ENCODE peak calls at places on chromosomes 7 and 10, in nine cellular contexts. R is AG09309, S is tibial nerve, B is esophagus squamous epithelium, P is psoas muscle, C is fibroblast of pulmonary artery, D is fibroblast of lung, U is colonic mucosa, O is H1. Z is an unnamed sample.

GRCh38 chr10:3195286-3195685 is 22.7 kb upstream of the PITRM1 start:
- DNase-seq in R (no peak), S (no peak), B (no peak), P (no peak), C (no peak), D (no peak), U (no peak), O (no peak), Z (no peak)

GRCh38 chr7:96596120-96596826 is 113.4 kb downstream of the SEM1 start:
- DNase-seq in R (no peak), S (no peak), B (no peak), P (no peak), C (peak), D (peak), U (no peak), O (no peak), Z (no peak)

GRCh38 chr10:128009768-128010167 is 102.9 kb downstream of the PTPRE start:
- DNase-seq in R (no peak), S (no peak), B (no peak), P (no peak), C (no peak), D (peak), U (no peak), O (no peak), Z (no peak)

GRCh38 chr7:145692237-145692950 is 424.2 kb upstream of the CNTNAP2 start:
- DNase-seq in R (no peak), S (no peak), B (no peak), P (no peak), C (peak), D (no peak), U (peak), O (no peak), Z (no peak)

GRCh38 chr7:127114739-127115265 is 137.9 kb downstream of the GRM8 start:
- DNase-seq in R (no peak), S (no peak), B (no peak), P (no peak), C (no peak), D (no peak), U (no peak), O (no peak), Z (no peak)

GRCh38 chr7:105854516-105854915 is 21.9 kb downstream of the ATXN7L1 start:
- DNase-seq in R (no peak), S (no peak), B (no peak), P (no peak), C (peak), D (no peak), U (no peak), O (no peak), Z (no peak)

GRCh38 chr7:1344981-1345701 is 112.5 kb downstream of the UNCX start:
- DNase-seq in R (no peak), S (no peak), B (no peak), P (peak), C (no peak), D (no peak), U (no peak), O (no peak), Z (no peak)

GRCh38 chr7:150737265-150738055 is at the start of gene GIMAP5:
- DNase-seq in R (no peak), S (no peak), B (no peak), P (peak), C (no peak), D (no peak), U (no peak), O (no peak), Z (no peak)

GRCh38 chr7:129264534-129264933 is 39.7 kb downstream of the AHCYL2 start:
- DNase-seq in R (no peak), S (no peak), B (no peak), P (no peak), C (no peak), D (no peak), U (no peak), O (no peak), Z (no peak)

GRCh38 chr7:157480651-157481050 is 143.8 kb downstream of the DNAJB6 start:
- DNase-seq in R (no peak), S (no peak), B (no peak), P (no peak), C (no peak), D (no peak), U (no peak), O (peak), Z (no peak)

GRCh38 chr7:113013761-113014449 is 72.7 kb downstream of the GPR85 start:
- DNase-seq in R (no peak), S (no peak), B (no peak), P (no peak), C (no peak), D (peak), U (no peak), O (no peak), Z (no peak)

GRCh38 chr10:78281627-78282026 is 248.0 kb downstream of the RPS24 start:
- DNase-seq in R (no peak), S (no peak), B (no peak), P (no peak), C (no peak), D (no peak), U (no peak), O (no peak), Z (no peak)

GRCh38 chr10:91745086-91745831 is 53.0 kb upstream of the TNKS2 start:
- DNase-seq in R (no peak), S (no peak), B (no peak), P (no peak), C (peak), D (peak), U (no peak), O (peak), Z (no peak)
- H3K4me3 ChIP-seq in R (no peak), S (no peak), B (no peak), P (no peak), C (no peak), D (no peak), U (no peak), O (peak), Z (no peak)

GRCh38 chr10:17427201-17427600 is 27.2 kb downstream of the ST8SIA6 start:
- DNase-seq in R (no peak), S (no peak), B (no peak), P (no peak), C (no peak), D (no peak), U (no peak), O (peak), Z (no peak)
- H3K4me3 ChIP-seq in R (no peak), S (no peak), B (no peak), P (no peak), C (no peak), D (no peak), U (no peak), O (no peak), Z (no peak)

GRCh38 chr10:28679941-28680752 is 2.8 kb downstream of the BAMBI start:
- DNase-seq in R (peak), S (no peak), B (no peak), P (no peak), C (peak), D (no peak), U (peak), O (no peak), Z (no peak)
- H3K4me3 ChIP-seq in R (peak), S (peak), B (no peak), P (peak), C (peak), D (peak), U (no peak), O (peak), Z (no peak)

GRCh38 chr10:5096108-5096507 is 1.9 kb downstream of the AKR1C3 start:
- DNase-seq in R (no peak), S (no peak), B (no peak), P (no peak), C (no peak), D (no peak), U (no peak), O (no peak), Z (no peak)
- H3K4me3 ChIP-seq in R (no peak), S (peak), B (peak), P (peak), C (peak), D (no peak), U (peak), O (no peak), Z (no peak)